ENCODE peak calls at places on chromosomes 6 and 20, in eight cellular contexts. P is HFFc6, H is psoas muscle, R is neural crest cell, C is amniotic epithelial cell, I is pons, O is caudate nucleus, Y is RWPE1. K is an unnamed sample.

GRCh38 chr6:111899531-111899930 is 26.3 kb upstream of the FYN start:
- DNase-seq in I (no peak), Y (no peak), P (no peak), O (no peak), H (no peak), R (no peak), C (peak), K (no peak)

GRCh38 chr6:26251354-26252081 is 113.5 kb upstream of the BTN3A2 start:
- DNase-seq in C (peak), Y (peak), R (peak), P (peak), O (no peak), H (no peak), I (peak), K (peak)

GRCh38 chr6:159415540-159415939 is 246.3 kb downstream of the FNDC1 start:
- DNase-seq in P (no peak), O (no peak), R (no peak), I (no peak), H (no peak), Y (no peak), C (no peak), K (no peak)

GRCh38 chr20:44580581-44581268 is 1.7 kb upstream of the PKIG start:
- DNase-seq in H (peak), R (no peak), P (no peak), I (no peak), O (no peak), Y (no peak), C (no peak), K (no peak)

GRCh38 chr6:148720371-148720770 is 26.5 kb upstream of the UST start:
- DNase-seq in O (no peak), I (no peak), C (peak), H (no peak), Y (no peak), P (peak), R (no peak), K (no peak)

GRCh38 chr6:34657037-34657306 is 39.6 kb downstream of the ILRUN start:
- DNase-seq in P (peak), Y (no peak), H (no peak), R (no peak), I (no peak), O (no peak), C (no peak), K (no peak)

GRCh38 chr6:92826633-92827032 is 592.7 kb downstream of the EPHA7 start:
- DNase-seq in C (no peak), R (no peak), H (no peak), Y (no peak), I (no peak), O (no peak), P (no peak), K (no peak)

GRCh38 chr6:146785001-146785585 is 186.3 kb downstream of the ADGB start:
- DNase-seq in R (peak), C (peak), Y (peak), H (no peak), O (no peak), I (peak), P (peak), K (no peak)

GRCh38 chr6:33279971-33280511 is 3.1 kb downstream of the B3GALT4 start:
- DNase-seq in C (peak), H (no peak), I (no peak), P (peak), Y (peak), R (peak), O (no peak), K (no peak)

GRCh38 chr6:98769546-98769945 is 64.8 kb upstream of the POU3F2 start:
- DNase-seq in H (no peak), P (no peak), R (no peak), O (no peak), C (no peak), I (peak), Y (peak), K (no peak)

GRCh38 chr6:145963216-145964068 is 716 bp downstream of the SHPRH start:
- DNase-seq in P (peak), Y (peak), I (peak), R (no peak), C (peak), H (no peak), O (peak), K (peak)

GRCh38 chr20:56411759-56412472 is at the start of gene CASS4:
- DNase-seq in H (no peak), Y (no peak), C (peak), P (no peak), R (no peak), O (no peak), I (peak), K (peak)

GRCh38 chr6:106084106-106084963 is 1.8 kb upstream of the PRDM1 start:
- DNase-seq in Y (no peak), I (peak), H (no peak), P (peak), O (no peak), R (no peak), C (peak), K (no peak)

GRCh38 chr20:46568570-46569129 is 18.2 kb upstream of the OCSTAMP start:
- DNase-seq in I (peak), C (peak), Y (no peak), O (peak), R (no peak), P (peak), H (peak), K (peak)

GRCh38 chr6:26575494-26575939 is 21.2 kb upstream of the ABT1 start:
- DNase-seq in R (no peak), P (peak), I (no peak), Y (no peak), C (peak), O (no peak), H (no peak), K (no peak)

GRCh38 chr6:166341915-166342292 is 441 bp downstream of the SFT2D1 start:
- DNase-seq in H (no peak), P (no peak), O (no peak), R (no peak), Y (no peak), C (no peak), I (no peak), K (no peak)

GRCh38 chr6:137234505-137234863 is 15.3 kb upstream of the IFNGR1 start:
- DNase-seq in R (no peak), H (no peak), P (no peak), O (no peak), I (peak), C (no peak), Y (no peak), K (no peak)

GRCh38 chr6:167683028-167683862 is 143.5 kb upstream of the AFDN start:
- DNase-seq in H (peak), R (peak), Y (peak), C (peak), I (peak), P (no peak), O (peak), K (peak)

GRCh38 chr6:40391086-40391485 is 196.1 kb downstream of the LRFN2 start:
- DNase-seq in P (no peak), C (no peak), O (no peak), H (no peak), R (no peak), Y (no peak), I (no peak), K (no peak)

GRCh38 chr20:48686238-48687096 is 141.3 kb downstream of the PREX1 start:
- DNase-seq in H (peak), C (peak), P (peak), Y (no peak), R (no peak), O (no peak), I (no peak), K (no peak)

GRCh38 chr20:21500599-21500998 is 13.3 kb downstream of the NKX2-2 start:
- DNase-seq in Y (no peak), C (no peak), R (no peak), I (no peak), H (no peak), P (no peak), O (no peak), K (no peak)

GRCh38 chr6:18389479-18389878 is 2.3 kb downstream of the RNF144B start:
- DNase-seq in P (no peak), Y (no peak), C (no peak), O (no peak), R (no peak), I (peak), H (no peak), K (no peak)

GRCh38 chr6:140744648-140745320 is 1370.3 kb upstream of the CITED2 start:
- DNase-seq in H (no peak), O (no peak), I (no peak), R (no peak), C (peak), P (peak), Y (peak), K (no peak)